ENCODE peak calls at places on chromosomes 2 and 18, in six cellular contexts. One of them, this sample, is unnamed.
A peak's percentile ranks its signal among the peaks of the same experiment; 100 is the strongest.

GRCh38 chr2:158753561-158754302 is 41.4 kb upstream of the DAPL1 start:
- DNase-seq in germinal center: peak; percentile 58
- DNase-seq in foreskin melanocyte: peak; percentile 58
- DNase-seq in CD8-positive, alpha-beta T cell: no peak
- DNase-seq in cardiac fibroblast: peak; percentile 80
- DNase-seq in omental fat pad: no peak
- DNase-seq in this sample: peak; percentile 21

GRCh38 chr18:68428026-68428425 is 286.9 kb downstream of the TMX3 start:
- DNase-seq in germinal center: no peak
- DNase-seq in foreskin melanocyte: peak; percentile 54
- DNase-seq in CD8-positive, alpha-beta T cell: no peak
- DNase-seq in cardiac fibroblast: peak; percentile 85
- DNase-seq in omental fat pad: no peak
- DNase-seq in this sample: no peak

GRCh38 chr2:224401641-224402342 is at the start of gene FAM124B:
- DNase-seq in germinal center: no peak
- DNase-seq in foreskin melanocyte: peak; percentile 59
- DNase-seq in CD8-positive, alpha-beta T cell: no peak
- DNase-seq in cardiac fibroblast: peak; percentile 90
- DNase-seq in omental fat pad: peak; percentile 36
- DNase-seq in this sample: peak; percentile 56

GRCh38 chr2:147860009-147860408 is 15.2 kb downstream of the ACVR2A start:
- DNase-seq in germinal center: no peak
- DNase-seq in foreskin melanocyte: no peak
- DNase-seq in CD8-positive, alpha-beta T cell: no peak
- DNase-seq in cardiac fibroblast: no peak
- DNase-seq in omental fat pad: no peak
- DNase-seq in this sample: no peak

GRCh38 chr18:6819332-6819731 is 89.8 kb downstream of the ARHGAP28 start:
- DNase-seq in germinal center: no peak
- DNase-seq in foreskin melanocyte: no peak
- DNase-seq in CD8-positive, alpha-beta T cell: no peak
- DNase-seq in cardiac fibroblast: no peak
- DNase-seq in omental fat pad: no peak
- DNase-seq in this sample: no peak

GRCh38 chr2:23486676-23487075 is 101.7 kb downstream of the KLHL29 start:
- DNase-seq in germinal center: no peak
- DNase-seq in foreskin melanocyte: no peak
- DNase-seq in CD8-positive, alpha-beta T cell: no peak
- DNase-seq in cardiac fibroblast: peak; percentile 60
- DNase-seq in omental fat pad: no peak
- DNase-seq in this sample: no peak

GRCh38 chr2:85913854-85914524 is 25.2 kb upstream of the ST3GAL5 start:
- DNase-seq in germinal center: no peak
- DNase-seq in foreskin melanocyte: no peak
- DNase-seq in CD8-positive, alpha-beta T cell: no peak
- DNase-seq in cardiac fibroblast: peak; percentile 97
- DNase-seq in omental fat pad: no peak
- DNase-seq in this sample: no peak

GRCh38 chr2:234363011-234363487 is 133.8 kb downstream of the ARL4C start:
- DNase-seq in germinal center: no peak
- DNase-seq in foreskin melanocyte: no peak
- DNase-seq in CD8-positive, alpha-beta T cell: no peak
- DNase-seq in cardiac fibroblast: peak; percentile 15
- DNase-seq in omental fat pad: no peak
- DNase-seq in this sample: no peak

GRCh38 chr2:39138837-39139211 is 18.0 kb upstream of the SOS1 start:
- DNase-seq in germinal center: no peak
- DNase-seq in foreskin melanocyte: no peak
- DNase-seq in CD8-positive, alpha-beta T cell: no peak
- DNase-seq in cardiac fibroblast: no peak
- DNase-seq in omental fat pad: no peak
- DNase-seq in this sample: no peak

GRCh38 chr2:68341583-68341982 is 21.8 kb upstream of the CNRIP1 start:
- DNase-seq in germinal center: no peak
- DNase-seq in foreskin melanocyte: no peak
- DNase-seq in CD8-positive, alpha-beta T cell: no peak
- DNase-seq in cardiac fibroblast: no peak
- DNase-seq in omental fat pad: no peak
- DNase-seq in this sample: no peak

GRCh38 chr2:134295441-134295840 is 41.6 kb downstream of the MGAT5 start:
- DNase-seq in germinal center: no peak
- DNase-seq in foreskin melanocyte: no peak
- DNase-seq in CD8-positive, alpha-beta T cell: no peak
- DNase-seq in cardiac fibroblast: peak; percentile 35
- DNase-seq in omental fat pad: no peak
- DNase-seq in this sample: no peak

GRCh38 chr18:3060667-3061580 is 48.0 kb upstream of the LPIN2 start:
- DNase-seq in germinal center: no peak
- DNase-seq in foreskin melanocyte: no peak
- DNase-seq in CD8-positive, alpha-beta T cell: peak; percentile 53
- DNase-seq in cardiac fibroblast: no peak
- DNase-seq in omental fat pad: no peak
- DNase-seq in this sample: peak; percentile 64

GRCh38 chr2:121136323-121136722 is 148.7 kb downstream of the TFCP2L1 start:
- DNase-seq in germinal center: no peak
- DNase-seq in foreskin melanocyte: no peak
- DNase-seq in CD8-positive, alpha-beta T cell: no peak
- DNase-seq in cardiac fibroblast: no peak
- DNase-seq in omental fat pad: no peak
- DNase-seq in this sample: no peak

GRCh38 chr2:70141754-70142589 is 48.8 kb downstream of the C2orf42 start:
- DNase-seq in germinal center: peak; percentile 56
- DNase-seq in foreskin melanocyte: peak; percentile 50
- DNase-seq in CD8-positive, alpha-beta T cell: peak; percentile 60
- DNase-seq in cardiac fibroblast: peak; percentile 59
- DNase-seq in omental fat pad: no peak
- DNase-seq in this sample: no peak

GRCh38 chr2:196160101-196160500 is 11.3 kb downstream of the STK17B start:
- DNase-seq in germinal center: no peak
- DNase-seq in foreskin melanocyte: peak; percentile 32
- DNase-seq in CD8-positive, alpha-beta T cell: peak; percentile 74
- DNase-seq in cardiac fibroblast: peak; percentile 95
- DNase-seq in omental fat pad: no peak
- DNase-seq in this sample: peak; percentile 74

GRCh38 chr2:224646242-224646846 is 61.2 kb upstream of the CUL3 start:
- DNase-seq in germinal center: peak; percentile 49
- DNase-seq in foreskin melanocyte: peak; percentile 8
- DNase-seq in CD8-positive, alpha-beta T cell: no peak
- DNase-seq in cardiac fibroblast: peak; percentile 37
- DNase-seq in omental fat pad: no peak
- DNase-seq in this sample: no peak

GRCh38 chr2:85564144-85564563 is 2.9 kb upstream of the GGCX start:
- DNase-seq in germinal center: peak; percentile 54
- DNase-seq in foreskin melanocyte: no peak
- DNase-seq in CD8-positive, alpha-beta T cell: no peak
- DNase-seq in cardiac fibroblast: no peak
- DNase-seq in omental fat pad: no peak
- DNase-seq in this sample: no peak

GRCh38 chr18:26777316-26778053 is 88.0 kb downstream of the AQP4 start:
- DNase-seq in germinal center: no peak
- DNase-seq in foreskin melanocyte: no peak
- DNase-seq in CD8-positive, alpha-beta T cell: no peak
- DNase-seq in cardiac fibroblast: no peak
- DNase-seq in omental fat pad: no peak
- DNase-seq in this sample: no peak

GRCh38 chr2:168060956-168061750 is 186.2 kb downstream of the STK39 start:
- DNase-seq in germinal center: no peak
- DNase-seq in foreskin melanocyte: peak; percentile 63
- DNase-seq in CD8-positive, alpha-beta T cell: no peak
- DNase-seq in cardiac fibroblast: peak; percentile 66
- DNase-seq in omental fat pad: no peak
- DNase-seq in this sample: no peak

GRCh38 chr18:47870605-47871004 is 59.9 kb downstream of the SMAD2 start:
- DNase-seq in germinal center: no peak
- DNase-seq in foreskin melanocyte: no peak
- DNase-seq in CD8-positive, alpha-beta T cell: no peak
- DNase-seq in cardiac fibroblast: peak; percentile 21
- DNase-seq in omental fat pad: no peak
- DNase-seq in this sample: no peak

GRCh38 chr2:72846171-72847095 is 20.6 kb upstream of the EXOC6B start:
- DNase-seq in germinal center: no peak
- DNase-seq in foreskin melanocyte: no peak
- DNase-seq in CD8-positive, alpha-beta T cell: no peak
- DNase-seq in cardiac fibroblast: no peak
- DNase-seq in omental fat pad: no peak
- DNase-seq in this sample: no peak

GRCh38 chr2:205650450-205650849 is 31.9 kb upstream of the NRP2 start:
- DNase-seq in germinal center: no peak
- DNase-seq in foreskin melanocyte: peak; percentile 98
- DNase-seq in CD8-positive, alpha-beta T cell: no peak
- DNase-seq in cardiac fibroblast: peak; percentile 89
- DNase-seq in omental fat pad: no peak
- DNase-seq in this sample: no peak

GRCh38 chr2:41475959-41476358 is 571.9 kb upstream of the PKDCC start:
- DNase-seq in germinal center: no peak
- DNase-seq in foreskin melanocyte: no peak
- DNase-seq in CD8-positive, alpha-beta T cell: no peak
- DNase-seq in cardiac fibroblast: no peak
- DNase-seq in omental fat pad: no peak
- DNase-seq in this sample: no peak

GRCh38 chr18:50410894-50411293 is 36.0 kb downstream of the SKA1 start:
- DNase-seq in germinal center: no peak
- DNase-seq in foreskin melanocyte: no peak
- DNase-seq in CD8-positive, alpha-beta T cell: no peak
- DNase-seq in cardiac fibroblast: peak; percentile 69
- DNase-seq in omental fat pad: no peak
- DNase-seq in this sample: no peak

GRCh38 chr18:61502472-61502871 is 169.2 kb downstream of the CDH20 start:
- DNase-seq in germinal center: peak; percentile 23
- DNase-seq in foreskin melanocyte: peak; percentile 32
- DNase-seq in CD8-positive, alpha-beta T cell: no peak
- DNase-seq in cardiac fibroblast: peak; percentile 80
- DNase-seq in omental fat pad: no peak
- DNase-seq in this sample: no peak

GRCh38 chr2:63850650-63851049 is 9.0 kb downstream of the UGP2 start:
- DNase-seq in germinal center: no peak
- DNase-seq in foreskin melanocyte: no peak
- DNase-seq in CD8-positive, alpha-beta T cell: no peak
- DNase-seq in cardiac fibroblast: no peak
- DNase-seq in omental fat pad: no peak
- DNase-seq in this sample: no peak

GRCh38 chr2:27133195-27133875 is 1.1 kb downstream of the PREB start:
- DNase-seq in germinal center: no peak
- DNase-seq in foreskin melanocyte: no peak
- DNase-seq in CD8-positive, alpha-beta T cell: peak; percentile 37
- DNase-seq in cardiac fibroblast: no peak
- DNase-seq in omental fat pad: no peak
- DNase-seq in this sample: peak; percentile 41